ENCODE peak calls at places on chromosomes 2 and 18, in seven cellular contexts. K is fibroblast of mammary gland, E is GM06990, G is AG04449, M is tibial artery, S is BE2C, U is body of pancreas. Y is an unnamed sample.

GRCh38 chr2:198916548-198916947 is 541.2 kb downstream of the SATB2 start:
- DNase-seq in K (no peak), E (no peak), G (no peak), M (no peak), S (no peak), U (no peak), Y (no peak)

GRCh38 chr2:188610050-188610444 is 318.4 kb downstream of the GULP1 start:
- DNase-seq in K (peak; percentile 67), E (no peak), G (no peak), M (no peak), S (no peak), U (no peak), Y (peak; percentile 16)

GRCh38 chr2:213551526-213551925 is 267.3 kb downstream of the SPAG16 start:
- DNase-seq in K (no peak), E (no peak), G (no peak), M (no peak), S (no peak), U (no peak), Y (no peak)

GRCh38 chr2:113124181-113124961 is 3.0 kb upstream of the IL1RN start:
- DNase-seq in K (peak; percentile 53), E (peak; percentile 41), G (no peak), M (no peak), S (no peak), U (no peak), Y (peak; percentile 35)

GRCh38 chr18:58599106-58599505 is 29.8 kb downstream of the ALPK2 start:
- DNase-seq in K (peak; percentile 21), E (no peak), G (no peak), M (no peak), S (no peak), U (no peak), Y (no peak)

GRCh38 chr2:103810875-103811274 is 1043.0 kb upstream of the POU3F3 start:
- DNase-seq in K (no peak), E (no peak), G (no peak), M (no peak), S (no peak), U (no peak), Y (no peak)

GRCh38 chr2:128486640-128487375 is 168.1 kb upstream of the HS6ST1 start:
- DNase-seq in K (no peak), E (no peak), G (no peak), M (peak; percentile 34), S (no peak), U (no peak), Y (no peak)

GRCh38 chr2:3207091-3207491 is 170.5 kb downstream of the EIPR1 start:
- DNase-seq in K (no peak), E (no peak), G (no peak), M (no peak), S (no peak), U (no peak), Y (no peak)

GRCh38 chr2:150296795-150297546 is 190.5 kb downstream of the RND3 start:
- DNase-seq in K (peak; percentile 85), E (no peak), G (no peak), M (no peak), S (no peak), U (no peak), Y (peak; percentile 68)

GRCh38 chr2:98708396-98709186 is 22.3 kb downstream of the MGAT4A start:
- DNase-seq in K (no peak), E (no peak), G (no peak), M (no peak), S (no peak), U (no peak), Y (no peak)

GRCh38 chr18:8686556-8686955 is 18.8 kb upstream of the MTCL1 start:
- DNase-seq in K (no peak), E (no peak), G (no peak), M (no peak), S (no peak), U (no peak), Y (no peak)

GRCh38 chr18:23259701-23260661 is 124.7 kb downstream of the CABLES1 start:
- DNase-seq in K (peak; percentile 61), E (peak; percentile 48), G (peak; percentile 36), M (peak; percentile 93), S (peak; percentile 51), U (peak; percentile 81), Y (peak; percentile 69)

GRCh38 chr2:49935456-49935855 is 781.1 kb upstream of the FSHR start:
- DNase-seq in K (no peak), E (no peak), G (no peak), M (no peak), S (no peak), U (no peak), Y (no peak)

GRCh38 chr2:15943914-15944313 is 3.6 kb downstream of the MYCN start:
- DNase-seq in K (no peak), E (no peak), G (no peak), M (no peak), S (peak; percentile 100), U (no peak), Y (no peak)

GRCh38 chr2:33304032-33304864 is 172.2 kb upstream of the RASGRP3 start:
- DNase-seq in K (no peak), E (no peak), G (no peak), M (no peak), S (no peak), U (no peak), Y (no peak)

GRCh38 chr18:13611058-13611615 is 115.2 kb downstream of the FAM210A start:
- DNase-seq in K (peak; percentile 39), E (peak; percentile 61), G (no peak), M (peak; percentile 81), S (no peak), U (peak; percentile 38), Y (peak; percentile 1)

DNA sequence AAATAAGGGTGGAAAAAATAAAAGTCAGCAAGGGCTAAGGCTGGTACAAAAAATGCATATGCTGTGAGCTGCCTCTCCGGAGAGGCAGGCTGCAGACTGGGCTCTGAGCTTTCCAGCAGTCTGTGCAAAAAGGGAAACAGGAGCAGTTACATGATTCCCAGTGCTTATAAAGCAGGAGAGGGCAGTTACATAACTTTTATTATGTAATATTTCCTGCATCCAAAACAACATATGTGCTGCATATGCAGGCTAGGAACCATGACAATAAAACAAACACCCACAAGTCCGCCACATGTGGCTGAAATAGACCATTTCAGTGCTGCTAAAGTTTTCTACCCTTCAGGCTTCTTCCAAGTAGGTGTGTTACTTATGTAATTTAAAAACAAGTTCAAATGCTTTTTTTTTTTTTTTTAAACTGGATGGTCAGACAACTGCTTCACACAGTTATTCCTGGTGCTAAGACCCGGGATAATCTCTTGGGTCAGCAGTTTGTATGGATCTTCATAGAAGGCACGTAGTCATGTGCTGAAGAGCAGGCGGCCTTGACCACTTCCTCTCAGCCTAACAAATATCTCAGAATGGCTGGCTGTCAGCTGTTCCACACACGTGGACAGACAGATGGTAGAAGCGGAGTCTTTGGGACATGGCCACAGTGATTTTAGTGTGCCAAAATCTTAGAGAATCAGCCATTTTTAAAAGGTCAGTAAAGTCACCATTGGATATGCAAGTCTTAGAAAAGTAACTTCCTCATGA is 43.5 kb downstream of the ARMC9 start:
- DNase-seq in K (peak; percentile 25), E (no peak), G (no peak), M (no peak), S (no peak), U (peak; percentile 37), Y (peak; percentile 49)
- TF ChIP-seq CTCF in K (no peak), E (no peak), G (no peak), M (no peak), S (no peak), U (no peak), Y (no peak)

DNA sequence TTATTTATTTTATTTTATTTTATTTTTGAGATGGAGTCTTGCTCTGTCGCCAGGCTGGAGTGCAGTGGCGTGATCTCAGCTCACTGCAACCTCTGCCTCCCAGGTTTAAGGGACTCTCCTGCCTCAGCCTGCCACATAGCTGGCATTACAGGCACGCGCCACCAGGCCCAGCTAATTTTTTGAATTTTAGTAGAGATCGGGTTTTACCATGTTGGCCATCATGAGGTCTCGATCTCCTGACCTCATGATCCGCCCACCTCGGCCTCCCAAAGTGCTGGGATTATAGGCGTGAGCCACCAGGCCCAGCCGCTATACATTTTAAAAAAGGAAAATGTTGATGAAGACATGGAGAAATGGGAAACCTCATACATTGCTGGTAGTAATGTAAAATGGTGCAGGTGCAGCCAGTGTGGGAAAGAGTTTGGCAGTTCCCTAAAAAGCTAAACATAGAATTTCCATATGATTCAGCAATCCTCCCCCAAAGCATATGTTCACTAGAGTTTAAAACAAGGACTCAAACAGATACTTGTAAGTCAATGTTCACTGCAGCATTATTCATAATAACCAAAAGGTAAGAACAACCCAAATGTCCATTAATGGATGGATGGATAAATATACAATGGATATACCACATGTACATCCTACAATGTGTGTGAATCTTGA is 23.2 kb downstream of the TMEM185B start:
- DNase-seq in K (no peak), E (no peak), G (no peak), M (no peak), S (no peak), U (no peak), Y (no peak)
- H3K4me3 ChIP-seq in K (no peak overlapping the region), E (no peak overlapping the region), G (no peak overlapping the region), M (no peak overlapping the region), S (no peak overlapping the region), U (no peak overlapping the region), Y (no peak overlapping the region)

GRCh38 chr18:5851998-5852397 is 43.3 kb downstream of the TMEM200C start:
- DNase-seq in K (no peak), E (no peak), G (no peak), M (no peak), S (no peak), U (no peak), Y (no peak)
- TF ChIP-seq CTCF in K (peak; percentile 26), E (peak; percentile 37), G (no peak), M (no peak), S (no peak), U (no peak), Y (no peak)

DNA sequence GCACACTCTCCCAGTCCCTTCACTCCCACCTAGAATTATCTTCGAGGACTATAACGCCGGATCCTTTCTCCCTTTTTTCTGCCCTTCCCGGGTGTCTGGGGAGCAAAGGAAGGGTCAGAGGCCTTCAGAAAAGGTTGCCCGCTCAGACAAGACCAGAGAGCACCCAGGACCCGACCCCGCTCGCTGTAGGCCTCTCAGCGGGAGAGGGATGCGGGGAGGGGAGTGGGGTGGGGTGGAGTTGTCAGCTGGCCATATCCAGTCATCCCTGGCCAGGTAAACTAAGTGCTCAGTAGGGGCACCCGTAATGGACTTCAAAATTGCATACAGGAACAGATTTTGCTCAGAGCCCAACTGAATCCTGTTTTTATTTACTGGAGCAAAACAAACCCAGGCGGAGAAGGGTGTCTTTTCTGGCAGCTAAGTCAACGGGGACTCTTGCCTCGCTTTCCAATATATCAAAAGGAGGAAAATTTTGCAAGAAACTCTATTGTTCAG is 65.0 kb downstream of the NOL4 start:
- DNase-seq in K (no peak), E (no peak), G (no peak), M (no peak), S (peak; percentile 13), U (peak; percentile 4), Y (no peak)
- H3K4me3 ChIP-seq in K (no peak overlapping the region), E (no peak overlapping the region), G (no peak overlapping the region), M (peak overlapping the region; percentile 52), S (peak overlapping the region; percentile 57), U (no peak overlapping the region), Y (peak overlapping the region; percentile 49)

Y was measured in foreskin fibroblast.